ENCODE peak calls at places on chromosomes 13 and 19, in four cellular contexts. One of them, this sample, is unnamed.

GRCh38 chr19:10288662-10289166 is 1.0 kb upstream of the ICAM5 start:
- DNase-seq in stomach: peak; percentile 37
- DNase-seq in aorta: peak; percentile 59
- DNase-seq in transverse colon: peak; percentile 66
- DNase-seq in this sample: peak; percentile 87

GRCh38 chr13:51618626-51619025 is 34.4 kb downstream of the WDFY2 start:
- DNase-seq in stomach: no peak
- DNase-seq in transverse colon: no peak
- DNase-seq in aorta: no peak
- DNase-seq in this sample: no peak

GRCh38 chr19:3618144-3618810 is 8.3 kb downstream of the CACTIN start:
- DNase-seq in stomach: peak; percentile 73
- DNase-seq in transverse colon: peak; percentile 70
- DNase-seq in aorta: peak; percentile 86
- DNase-seq in this sample: peak; percentile 66

GRCh38 chr19:50046649-50047503 is 21.1 kb downstream of the ZNF473 start:
- DNase-seq in stomach: peak; percentile 29
- DNase-seq in aorta: peak; percentile 64
- DNase-seq in transverse colon: peak; percentile 50
- DNase-seq in this sample: peak; percentile 72

GRCh38 chr13:67518785-67519184 is 288.6 kb upstream of the PCDH9 start:
- DNase-seq in transverse colon: no peak
- DNase-seq in aorta: no peak
- DNase-seq in stomach: no peak
- DNase-seq in this sample: peak; percentile 66

GRCh38 chr13:109155301-109155761 is 525.9 kb downstream of the MYO16 start:
- DNase-seq in aorta: no peak
- DNase-seq in transverse colon: no peak
- DNase-seq in stomach: no peak
- DNase-seq in this sample: no peak

GRCh38 chr19:32864318-32865007 is 5.1 kb downstream of the SLC7A9 start:
- DNase-seq in transverse colon: no peak
- DNase-seq in aorta: no peak
- DNase-seq in stomach: no peak
- DNase-seq in this sample: no peak

GRCh38 chr13:111906816-111907215 is 160.1 kb upstream of the SOX1 start:
- DNase-seq in aorta: no peak
- DNase-seq in stomach: no peak
- DNase-seq in transverse colon: no peak
- DNase-seq in this sample: no peak

GRCh38 chr13:79392882-79393563 is 13.0 kb downstream of the RBM26 start:
- DNase-seq in transverse colon: no peak
- DNase-seq in stomach: no peak
- DNase-seq in aorta: no peak
- DNase-seq in this sample: no peak

GRCh38 chr13:92407858-92408257 is 818.7 kb upstream of the GPC6 start:
- DNase-seq in transverse colon: no peak
- DNase-seq in aorta: no peak
- DNase-seq in stomach: no peak
- DNase-seq in this sample: no peak

GRCh38 chr13:31950121-31950810 is 81.3 kb upstream of the FRY start:
- DNase-seq in aorta: no peak
- DNase-seq in stomach: no peak
- DNase-seq in transverse colon: no peak
- DNase-seq in this sample: no peak

GRCh38 chr13:31035162-31035951 is 102.9 kb downstream of the TEX26 start:
- DNase-seq in transverse colon: no peak
- DNase-seq in aorta: no peak
- DNase-seq in stomach: no peak
- DNase-seq in this sample: no peak

GRCh38 chr19:498591-498950 is 2.3 kb downstream of the MADCAM1 start:
- DNase-seq in aorta: no peak
- DNase-seq in stomach: no peak
- DNase-seq in transverse colon: no peak
- DNase-seq in this sample: no peak

GRCh38 chr19:10655457-10656312 is 1.5 kb downstream of the ILF3 start:
- DNase-seq in stomach: no peak
- DNase-seq in aorta: no peak
- DNase-seq in transverse colon: peak; percentile 18
- DNase-seq in this sample: peak; percentile 53

GRCh38 chr13:40776681-40777165 is 5.7 kb upstream of the MRPS31 start:
- DNase-seq in transverse colon: peak; percentile 56
- DNase-seq in aorta: no peak
- DNase-seq in stomach: no peak
- DNase-seq in this sample: peak; percentile 50

GRCh38 chr19:9857076-9857721 is 22.1 kb downstream of the PIN1 start:
- DNase-seq in stomach: no peak
- DNase-seq in transverse colon: no peak
- DNase-seq in aorta: no peak
- DNase-seq in this sample: no peak

GRCh38 chr13:35720690-35721554 is 244.4 kb upstream of the MAB21L1 start:
- DNase-seq in stomach: peak; percentile 49
- DNase-seq in transverse colon: peak; percentile 42
- DNase-seq in aorta: no peak
- DNase-seq in this sample: peak; percentile 74

GRCh38 chr13:84481958-84482357 is 599.7 kb upstream of the SLITRK1 start:
- DNase-seq in stomach: no peak
- DNase-seq in aorta: no peak
- DNase-seq in transverse colon: no peak
- DNase-seq in this sample: no peak

GRCh38 chr19:56301886-56302620 is 12.6 kb downstream of the ZSCAN5A start:
- DNase-seq in aorta: no peak
- DNase-seq in stomach: no peak
- DNase-seq in transverse colon: no peak
- DNase-seq in this sample: peak; percentile 14

GRCh38 chr19:31548941-31549340 is 199.7 kb upstream of the TSHZ3 start:
- DNase-seq in transverse colon: no peak
- DNase-seq in aorta: no peak
- DNase-seq in stomach: no peak
- DNase-seq in this sample: peak; percentile 42

GRCh38 chr19:15107056-15108010 is at the start of gene SYDE1:
- DNase-seq in stomach: no peak
- DNase-seq in aorta: peak; percentile 70
- DNase-seq in transverse colon: no peak
- DNase-seq in this sample: peak; percentile 76

GRCh38 chr19:49057636-49058234 is at the start of gene CGB7:
- DNase-seq in transverse colon: peak; percentile 79
- DNase-seq in aorta: peak; percentile 82
- DNase-seq in stomach: peak; percentile 81
- DNase-seq in this sample: peak; percentile 50

GRCh38 chr13:21075303-21076264 is 14.2 kb upstream of the LATS2 start:
- DNase-seq in aorta: peak; percentile 62
- DNase-seq in stomach: peak; percentile 34
- DNase-seq in transverse colon: no peak
- DNase-seq in this sample: no peak

GRCh38 chr13:45518525-45519235 is 53.9 kb downstream of the COG3 start:
- DNase-seq in stomach: no peak
- DNase-seq in aorta: no peak
- DNase-seq in transverse colon: no peak
- DNase-seq in this sample: no peak

GRCh38 chr13:73216381-73216831 is 157.6 kb downstream of the KLF5 start:
- DNase-seq in aorta: no peak
- DNase-seq in stomach: no peak
- DNase-seq in transverse colon: no peak
- DNase-seq in this sample: no peak

GRCh38 chr13:94128430-94128829 is 351.1 kb downstream of the DCT start:
- DNase-seq in aorta: no peak
- DNase-seq in stomach: no peak
- DNase-seq in transverse colon: no peak
- DNase-seq in this sample: no peak

GRCh38 chr13:65342938-65343337 is 1887.2 kb downstream of the PCDH9 start:
- DNase-seq in aorta: no peak
- DNase-seq in stomach: no peak
- DNase-seq in transverse colon: no peak
- DNase-seq in this sample: no peak

GRCh38 chr19:46218160-46218559 is 11.4 kb upstream of the IGFL1 start:
- DNase-seq in stomach: no peak
- DNase-seq in aorta: no peak
- DNase-seq in transverse colon: no peak
- DNase-seq in this sample: peak; percentile 63

GRCh38 chr19:46224773-46225172 is 4.8 kb upstream of the IGFL1 start:
- DNase-seq in transverse colon: no peak
- DNase-seq in aorta: no peak
- DNase-seq in stomach: no peak
- DNase-seq in this sample: no peak

GRCh38 chr19:46221981-46222610 is 7.4 kb upstream of the IGFL1 start:
- DNase-seq in stomach: peak; percentile 65
- DNase-seq in aorta: peak; percentile 76
- DNase-seq in transverse colon: no peak
- DNase-seq in this sample: peak; percentile 34

GRCh38 chr19:46220038-46220615 is 9.4 kb upstream of the IGFL1 start:
- DNase-seq in stomach: no peak
- DNase-seq in transverse colon: no peak
- DNase-seq in aorta: no peak
- DNase-seq in this sample: no peak

GRCh38 chr19:46221152-46221551 is 8.4 kb upstream of the IGFL1 start:
- DNase-seq in aorta: no peak
- DNase-seq in transverse colon: no peak
- DNase-seq in stomach: no peak
- DNase-seq in this sample: no peak
- H3K27me3 ChIP-seq in aorta: no peaks in the 10 kb centered on the region
- H3K27me3 ChIP-seq in transverse colon: peaks cover 24% of the 10 kb centered on the region
- H3K27me3 ChIP-seq in stomach: no peaks in the 10 kb centered on the region
- H3K27me3 ChIP-seq in this sample: peaks cover 31% of the 10 kb centered on the region

GRCh38 chr13:110521296-110521680 is 40.2 kb downstream of the RAB20 start:
- DNase-seq in transverse colon: no peak
- DNase-seq in aorta: no peak
- DNase-seq in stomach: no peak
- DNase-seq in this sample: no peak

GRCh38 chr13:110523838-110524237 is 37.7 kb downstream of the RAB20 start:
- DNase-seq in stomach: no peak
- DNase-seq in aorta: no peak
- DNase-seq in transverse colon: no peak
- DNase-seq in this sample: no peak

GRCh38 chr13:110521946-110522345 is 39.6 kb downstream of the RAB20 start:
- DNase-seq in stomach: no peak
- DNase-seq in aorta: no peak
- DNase-seq in transverse colon: no peak
- DNase-seq in this sample: peak; percentile 19

GRCh38 chr13:110524484-110525254 is 36.9 kb downstream of the RAB20 start:
- DNase-seq in aorta: peak; percentile 74
- DNase-seq in transverse colon: peak; percentile 88
- DNase-seq in stomach: peak; percentile 62
- DNase-seq in this sample: no peak

GRCh38 chr13:110523180-110523579 is 38.3 kb downstream of the RAB20 start:
- DNase-seq in stomach: no peak
- DNase-seq in transverse colon: no peak
- DNase-seq in aorta: no peak
- DNase-seq in this sample: no peak
- H3K4me1 ChIP-seq in stomach: peaks cover 85% of the 10 kb centered on the region
- H3K4me1 ChIP-seq in transverse colon: peaks cover 65% of the 10 kb centered on the region
- H3K4me1 ChIP-seq in aorta: no peaks in the 10 kb centered on the region
- H3K4me1 ChIP-seq in this sample: no peaks in the 10 kb centered on the region

DNA sequence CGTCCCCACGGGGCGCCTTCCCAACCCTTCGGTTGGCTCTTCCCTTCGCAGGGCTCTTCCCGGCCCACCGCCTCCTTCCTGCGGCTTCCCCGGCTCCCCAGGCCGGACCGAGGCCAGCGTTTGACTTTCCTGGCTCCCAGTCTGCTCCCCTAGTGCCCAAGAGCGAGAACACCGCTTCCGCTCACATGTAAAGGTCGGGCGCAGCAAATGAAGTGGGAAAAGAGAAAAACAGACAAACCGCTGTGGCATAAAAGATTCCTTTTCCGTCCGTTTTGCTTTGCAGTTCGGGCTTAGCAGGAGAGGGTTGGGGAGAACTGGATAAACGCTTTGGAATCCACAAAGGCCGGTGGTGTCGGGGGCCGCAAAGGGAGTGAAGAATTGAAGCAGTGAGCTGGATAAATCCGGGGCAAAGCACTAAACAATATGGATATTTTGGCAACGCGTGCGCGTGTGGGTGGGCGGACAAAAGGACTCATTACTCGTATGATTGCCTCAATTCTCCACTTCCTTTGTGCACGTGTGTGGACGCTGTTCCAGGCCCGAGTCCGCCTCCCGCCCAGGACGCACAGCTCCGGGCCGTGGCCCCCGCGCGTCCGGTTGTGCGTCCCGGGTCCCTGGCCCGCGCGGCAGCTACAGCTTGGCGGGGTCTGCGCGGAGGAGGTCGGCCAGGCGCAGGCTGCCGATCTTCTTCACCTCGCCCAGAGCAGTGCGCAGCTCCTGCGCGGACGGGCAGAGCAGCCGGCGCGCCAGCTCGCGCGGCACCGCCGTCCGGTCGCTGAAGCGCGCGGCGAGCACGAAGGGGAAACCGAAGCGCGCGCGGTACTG is 8.6 kb upstream of the CDX2 start:
- DNase-seq in transverse colon: no peak
- DNase-seq in stomach: no peak
- DNase-seq in aorta: no peak
- DNase-seq in this sample: peak; percentile 22
- H3K27me3 ChIP-seq in transverse colon: peaks cover 92% of the 10 kb centered on the region
- H3K27me3 ChIP-seq in stomach: peaks cover 96% of the 10 kb centered on the region
- H3K27me3 ChIP-seq in aorta: no peaks in the 10 kb centered on the region
- H3K27me3 ChIP-seq in this sample: peaks cover 100% of the 10 kb centered on the region

GRCh38 chr19:44746616-44746945 is 1.9 kb upstream of the BCL3 start:
- DNase-seq in transverse colon: no peak
- DNase-seq in aorta: no peak
- DNase-seq in stomach: no peak
- DNase-seq in this sample: no peak
- H3K4me1 ChIP-seq in transverse colon: peaks cover 85% of the 10 kb centered on the region
- H3K4me1 ChIP-seq in aorta: no peaks in the 10 kb centered on the region
- H3K4me1 ChIP-seq in stomach: peaks cover 89% of the 10 kb centered on the region
- H3K4me1 ChIP-seq in this sample: peaks cover 35% of the 10 kb centered on the region

GRCh38 chr13:113015826-113016525 is 47.0 kb downstream of the MCF2L start:
- DNase-seq in aorta: peak; percentile 38
- DNase-seq in transverse colon: no peak
- DNase-seq in stomach: no peak
- DNase-seq in this sample: no peak

GRCh38 chr13:113014752-113015745 is 46.0 kb downstream of the MCF2L start:
- DNase-seq in transverse colon: no peak
- DNase-seq in aorta: peak; percentile 35
- DNase-seq in stomach: no peak
- DNase-seq in this sample: no peak

GRCh38 chr13:113010510-113010865 is 41.5 kb downstream of the MCF2L start:
- DNase-seq in stomach: no peak
- DNase-seq in transverse colon: no peak
- DNase-seq in aorta: no peak
- DNase-seq in this sample: no peak

GRCh38 chr13:113013878-113014751 is 45.1 kb downstream of the MCF2L start:
- DNase-seq in transverse colon: no peak
- DNase-seq in stomach: no peak
- DNase-seq in aorta: no peak
- DNase-seq in this sample: no peak

DNA sequence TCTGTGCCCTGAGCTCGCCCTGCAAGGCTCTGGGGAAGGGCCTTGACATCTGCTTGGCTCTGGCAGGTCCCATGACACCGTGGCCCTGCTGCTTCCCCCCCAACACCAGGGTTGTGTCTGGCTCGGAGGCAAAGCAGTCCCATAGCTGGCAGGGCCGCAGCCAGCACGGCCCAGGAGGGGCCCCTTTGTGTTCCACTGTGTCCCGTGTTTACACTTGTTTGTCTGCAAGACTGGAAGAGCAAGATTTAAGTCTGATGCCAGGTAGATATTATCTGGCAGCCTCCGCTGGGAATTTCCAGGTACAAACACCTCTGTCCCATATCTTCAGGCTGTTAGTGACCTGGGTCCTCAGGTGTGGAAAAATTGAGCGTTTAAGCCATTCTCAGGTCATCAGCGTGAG is 44.3 kb downstream of the MCF2L start:
- DNase-seq in transverse colon: no peak
- DNase-seq in stomach: peak; percentile 72
- DNase-seq in aorta: no peak
- DNase-seq in this sample: no peak
- H3K27me3 ChIP-seq in transverse colon: no peaks in the 10 kb centered on the region
- H3K27me3 ChIP-seq in stomach: no peaks in the 10 kb centered on the region
- H3K27me3 ChIP-seq in aorta: no peaks in the 10 kb centered on the region
- H3K27me3 ChIP-seq in this sample: no peaks in the 10 kb centered on the region